ENCODE peak calls at places on chromosomes 7 and 10, in seven cellular contexts. F is WTC11, Z is HCT116, A is HepG2, Y is HEK293T, Q is K562, U is GM12878. G is an unnamed sample.

GRCh38 chr7:20340839-20341238 is 10.1 kb downstream of the ITGB8 start:
- DNase-seq in F (no peak), A (no peak), U (no peak), Z (peak), Y (no peak), Q (no peak), G (no peak)

GRCh38 chr10:77504196-77504869 is 133.3 kb downstream of the KCNMA1 start:
- DNase-seq in U (no peak), Q (no peak), Z (peak), Y (no peak), F (no peak), A (no peak), G (no peak)

GRCh38 chr7:131076711-131077170 is 250.9 kb upstream of the MKLN1 start:
- DNase-seq in A (peak), U (no peak), Y (peak), Z (no peak), F (no peak), Q (peak), G (no peak)

GRCh38 chr10:27019827-27020226 is 80.5 kb downstream of the ANKRD26 start:
- DNase-seq in U (no peak), A (no peak), Q (peak), F (no peak), Z (no peak), Y (no peak), G (no peak)

GRCh38 chr10:110918633-110919348 is at the start of gene BBIP1:
- DNase-seq in F (no peak), Z (peak), Q (no peak), Y (peak), U (peak), A (peak), G (peak)

GRCh38 chr7:38182450-38182849 is 4.4 kb downstream of the STARD3NL start:
- DNase-seq in Z (no peak), A (no peak), F (no peak), Y (no peak), U (no peak), Q (peak), G (no peak)

GRCh38 chr7:135147341-135147898 is 452 bp upstream of the TMEM140 start:
- DNase-seq in Z (no peak), A (no peak), Y (no peak), F (no peak), U (no peak), Q (no peak), G (no peak)

GRCh38 chr7:122858310-122858709 is 27.9 kb downstream of the CADPS2 start:
- DNase-seq in F (no peak), Q (no peak), A (peak), Y (no peak), U (no peak), Z (no peak), G (no peak)

GRCh38 chr7:149753370-149754233 is 19.8 kb downstream of the ZNF467 start:
- DNase-seq in Q (peak), Z (peak), U (no peak), F (peak), Y (peak), A (peak), G (no peak)

GRCh38 chr10:102241037-102241443 is 272 bp downstream of the PITX3 start:
- DNase-seq in Y (no peak), Z (no peak), A (no peak), Q (no peak), F (no peak), U (no peak), G (no peak)

GRCh38 chr10:87505366-87506113 is 847 bp downstream of the MINPP1 start:
- DNase-seq in F (peak), A (peak), Z (peak), U (no peak), Y (peak), Q (peak), G (no peak)

GRCh38 chr7:94374231-94374630 is 20.5 kb upstream of the COL1A2 start:
- DNase-seq in A (no peak), Y (peak), U (no peak), F (peak), Q (no peak), Z (no peak), G (no peak)

GRCh38 chr7:144416341-144416740 is 12.8 kb upstream of the NOBOX start:
- DNase-seq in Y (no peak), Q (no peak), Z (no peak), U (no peak), A (no peak), F (no peak), G (no peak)

GRCh38 chr7:22651036-22651435 is 76.0 kb upstream of the IL6 start:
- DNase-seq in Z (no peak), Y (no peak), Q (no peak), U (no peak), A (no peak), F (no peak), G (no peak)

GRCh38 chr10:118950190-118950658 is 79.3 kb upstream of the NANOS1 start:
- DNase-seq in F (no peak), A (no peak), Y (no peak), U (no peak), Q (no peak), Z (no peak), G (no peak)

GRCh38 chr10:70589762-70590662 is 12.5 kb downstream of the PRF1 start:
- DNase-seq in F (no peak), Q (peak), Y (no peak), Z (no peak), U (no peak), A (no peak), G (no peak)

GRCh38 chr10:4596951-4597350 is 229.1 kb upstream of the AKR1E2 start:
- DNase-seq in Z (no peak), F (no peak), A (no peak), Q (no peak), Y (no peak), U (no peak), G (no peak)

GRCh38 chr10:72133517-72133916 is 45.2 kb upstream of the SPOCK2 start:
- DNase-seq in A (peak), Z (no peak), Y (no peak), F (no peak), Q (peak), U (peak), G (no peak)

GRCh38 chr7:26321440-26321839 is 29.8 kb downstream of the SNX10 start:
- DNase-seq in U (no peak), Z (no peak), F (no peak), A (no peak), Q (no peak), Y (no peak), G (no peak)

GRCh38 chr10:30052062-30052461 is 7.3 kb downstream of the JCAD start:
- DNase-seq in Q (no peak), A (no peak), U (no peak), F (no peak), Y (no peak), Z (no peak), G (no peak)

GRCh38 chr10:84574101-84574500 is 245.7 kb downstream of the CCSER2 start:
- DNase-seq in A (no peak), Y (no peak), U (no peak), Z (no peak), F (no peak), Q (no peak), G (no peak)

GRCh38 chr10:3199488-3199887 is 26.9 kb upstream of the PITRM1 start:
- DNase-seq in U (no peak), Q (no peak), Y (no peak), A (no peak), Z (no peak), F (no peak), G (no peak)

GRCh38 chr7:111011500-111011899 is 79.4 kb upstream of the LRRN3 start:
- DNase-seq in F (no peak), Y (no peak), Z (no peak), Q (no peak), A (no peak), U (no peak), G (no peak)

GRCh38 chr10:113199459-113199858 is 249.4 kb downstream of the TCF7L2 start:
- DNase-seq in F (no peak), Y (no peak), A (no peak), Q (no peak), Z (no peak), U (no peak), G (no peak)

GRCh38 chr10:46273506-46274477 is 13.0 kb upstream of the ANTXRL start:
- DNase-seq in U (no peak), Z (no peak), Q (peak), F (peak), A (peak), Y (no peak), G (no peak)

GRCh38 chr7:31648288-31648687 is 38.7 kb upstream of the PPP1R17 start:
- DNase-seq in Z (no peak), F (no peak), U (no peak), Q (no peak), A (peak), Y (no peak), G (no peak)

GRCh38 chr7:151871904-151872303 is 5.0 kb downstream of the PRKAG2 start:
- DNase-seq in A (no peak), U (no peak), Z (no peak), Y (no peak), F (no peak), Q (no peak), G (no peak)

GRCh38 chr7:125670926-125671572 is 741.4 kb upstream of the POT1 start:
- DNase-seq in A (peak), Z (peak), Y (peak), U (no peak), Q (peak), F (no peak), G (no peak)

GRCh38 chr10:50322075-50322474 is 70.8 kb upstream of the ASAH2 start:
- DNase-seq in A (no peak), Z (no peak), Q (peak), U (no peak), F (no peak), Y (no peak), G (no peak)

GRCh38 chr10:78963074-78964034 is 105.4 kb upstream of the ZMIZ1 start:
- DNase-seq in Z (no peak), U (no peak), Q (no peak), F (no peak), Y (no peak), A (no peak), G (no peak)

GRCh38 chr7:123819001-123819400 is 26.0 kb upstream of the HYAL4 start:
- DNase-seq in F (no peak), Z (no peak), A (no peak), U (no peak), Q (no peak), Y (no peak), G (no peak)

GRCh38 chr7:69429817-69430501 is 168.3 kb upstream of the AUTS2 start:
- DNase-seq in Z (no peak), A (no peak), Q (no peak), U (no peak), F (peak), Y (no peak), G (no peak)

GRCh38 chr7:43582503-43583423 is at the start of gene STK17A:
- DNase-seq in Q (peak), F (peak), Z (peak), U (peak), A (peak), Y (peak), G (peak)

GRCh38 chr7:82230826-82231581 is 212.6 kb downstream of the CACNA2D1 start:
- DNase-seq in A (no peak), Z (no peak), F (no peak), U (no peak), Q (no peak), Y (no peak), G (no peak)

GRCh38 chr7:82234457-82235049 is 209.0 kb downstream of the CACNA2D1 start:
- DNase-seq in F (no peak), A (peak), U (no peak), Z (peak), Y (no peak), Q (peak), G (no peak)

GRCh38 chr7:82241371-82241770 is 202.2 kb downstream of the CACNA2D1 start:
- DNase-seq in Y (no peak), Z (no peak), A (no peak), F (no peak), U (no peak), Q (no peak), G (no peak)

DNA sequence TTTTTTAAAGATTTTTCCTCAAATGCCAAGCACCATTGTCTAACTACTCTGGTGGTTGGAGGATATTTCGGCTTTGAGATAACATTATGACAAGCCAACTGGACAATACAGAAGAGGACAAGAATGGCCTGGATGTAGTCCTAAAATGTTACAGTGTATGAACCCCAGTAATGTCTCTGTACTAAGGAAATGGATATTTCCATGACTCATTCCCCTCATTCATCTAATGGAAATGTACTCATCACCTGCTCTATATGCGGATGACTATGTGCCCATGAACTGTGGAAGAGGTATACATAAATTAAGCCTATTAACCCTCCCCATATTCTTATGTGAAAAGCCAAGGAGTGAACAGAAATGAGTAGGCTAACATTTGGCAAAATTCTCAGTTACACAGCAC is 207.9 kb downstream of the CACNA2D1 start:
- DNase-seq in U (no peak), A (no peak), Z (no peak), Y (no peak), F (no peak), Q (no peak), G (no peak)
- TF ChIP-seq SP1 in U (no peak), A (no peak), Z (no peak), Y (no peak), F (no peak), Q (no peak), G (no peak)

GRCh38 chr10:80686734-80687561 is 149.2 kb downstream of the SH2D4B start:
- DNase-seq in Z (no peak), F (no peak), Q (no peak), U (no peak), Y (no peak), A (peak), G (peak)

GRCh38 chr10:80685355-80685754 is 147.7 kb downstream of the SH2D4B start:
- DNase-seq in Q (no peak), Y (no peak), Z (no peak), F (no peak), U (no peak), A (peak), G (no peak)

GRCh38 chr10:80681142-80681541 is 143.4 kb downstream of the SH2D4B start:
- DNase-seq in Q (no peak), Y (no peak), U (no peak), F (no peak), Z (no peak), A (no peak), G (no peak)

GRCh38 chr10:80684217-80684616 is 146.5 kb downstream of the SH2D4B start:
- DNase-seq in Y (peak), F (no peak), A (no peak), Z (peak), Q (peak), U (no peak), G (no peak)
- TF ChIP-seq SP1 in Y (no peak), F (no peak), A (no peak), Z (peak), Q (no peak), U (no peak), G (peak)

GRCh38 chr7:409344-410281 is 110.0 kb downstream of the PDGFA start:
- DNase-seq in F (peak), Z (no peak), A (no peak), Y (no peak), Q (no peak), U (no peak), G (no peak)

GRCh38 chr7:410395-410910 is 109.2 kb downstream of the PDGFA start:
- DNase-seq in Y (no peak), A (no peak), Z (no peak), F (peak), Q (no peak), U (no peak), G (no peak)

GRCh38 chr7:407706-408539 is 111.7 kb downstream of the PDGFA start:
- DNase-seq in Z (no peak), F (peak), Y (no peak), Q (no peak), U (no peak), A (no peak), G (no peak)

GRCh38 chr7:411677-412312 is 107.9 kb downstream of the PDGFA start:
- DNase-seq in F (peak), U (no peak), A (no peak), Q (no peak), Z (no peak), Y (no peak), G (no peak)

GRCh38 chr7:408651-409343 is 110.8 kb downstream of the PDGFA start:
- DNase-seq in A (no peak), U (no peak), Y (no peak), F (peak), Q (no peak), Z (no peak), G (peak)
- TF ChIP-seq SP1 in A (no peak), U (no peak), Y (no peak), F (no peak), Q (no peak), Z (no peak), G (no peak)

GRCh38 chr10:132293416-132294195 is 14.1 kb downstream of the STK32C start:
- DNase-seq in Y (no peak), F (peak), Z (no peak), U (no peak), A (no peak), Q (no peak), G (no peak)
- TF ChIP-seq SP1 in Y (no peak), F (no peak), Z (no peak), U (no peak), A (no peak), Q (no peak), G (no peak)